ENCODE peak calls at places on chromosome X, in eight cellular contexts. P is heart left ventricle, N is sigmoid colon, I is A549, C is ovary, Q is prostate gland, H is body of pancreas, B is breast epithelium. D is an unnamed sample.

GRCh38 chrX:18119856-18120255 is 100.8 kb downstream of the BEND2 start:
- DNase-seq in P (no peak), N (no peak), I (no peak), C (no peak), Q (no peak), H (peak; percentile 2), B (no peak), D (no peak)

GRCh38 chrX:150842198-150842553 is 56.3 kb downstream of the CD99L2 start:
- DNase-seq in P (no peak), N (no peak), I (no peak), C (no peak), Q (no peak), H (no peak), B (no peak), D (no peak)

GRCh38 chrX:40267334-40268118 is 169.8 kb upstream of the BCOR start:
- DNase-seq in P (peak; percentile 32), N (peak; percentile 71), I (no peak), C (no peak), Q (no peak), H (peak; percentile 23), B (no peak), D (no peak)

GRCh38 chrX:80810365-80810978 is 795 bp upstream of the BRWD3 start:
- DNase-seq in P (no peak), N (no peak), I (peak; percentile 2), C (no peak), Q (no peak), H (no peak), B (no peak), D (no peak)

GRCh38 chrX:20378291-20378920 is 111.7 kb upstream of the RPS6KA3 start:
- DNase-seq in P (no peak), N (no peak), I (peak; percentile 32), C (no peak), Q (no peak), H (peak; percentile 14), B (no peak), D (no peak)

GRCh38 chrX:15215366-15215765 is 54.5 kb downstream of the ASB9 start:
- DNase-seq in P (no peak), N (no peak), I (no peak), C (no peak), Q (no peak), H (no peak), B (no peak), D (no peak)

GRCh38 chrX:15751160-15751819 is 13.2 kb downstream of the CA5B start:
- DNase-seq in P (no peak), N (no peak), I (no peak), C (no peak), Q (peak; percentile 20), H (no peak), B (no peak), D (no peak)

GRCh38 chrX:123422875-123423274 is 238.8 kb downstream of the GRIA3 start:
- DNase-seq in P (no peak), N (no peak), I (peak; percentile 3), C (peak; percentile 28), Q (no peak), H (peak; percentile 5), B (no peak), D (no peak)

GRCh38 chrX:28586291-28586690 is 955 bp upstream of the IL1RAPL1 start:
- DNase-seq in P (peak; percentile 28), N (peak; percentile 70), I (no peak), C (peak; percentile 23), Q (no peak), H (no peak), B (no peak), D (no peak)

GRCh38 chrX:49106930-49107329 is 16.6 kb downstream of the GPKOW start:
- DNase-seq in P (no peak), N (no peak), I (peak; percentile 26), C (no peak), Q (no peak), H (peak; percentile 43), B (no peak), D (peak; percentile 42)

GRCh38 chrX:47562615-47563243 is 1.7 kb downstream of the ARAF start:
- DNase-seq in P (no peak), N (no peak), I (no peak), C (no peak), Q (no peak), H (no peak), B (no peak), D (no peak)

GRCh38 chrX:28016823-28017222 is 35.6 kb upstream of the DCAF8L1 start:
- DNase-seq in P (no peak), N (no peak), I (no peak), C (no peak), Q (no peak), H (no peak), B (no peak), D (no peak)

GRCh38 chrX:3939967-3940610 is 226.6 kb upstream of the PRKX start:
- DNase-seq in P (no peak), N (no peak), I (no peak), C (no peak), Q (no peak), H (peak; percentile 68), B (peak; percentile 32), D (peak; percentile 2)

GRCh38 chrX:31572396-31572795 is 500.6 kb upstream of the FTHL17 start:
- DNase-seq in P (no peak), N (no peak), I (no peak), C (no peak), Q (no peak), H (no peak), B (no peak), D (no peak)

GRCh38 chrX:21963736-21964135 is 23.2 kb downstream of the SMS start:
- DNase-seq in P (no peak), N (no peak), I (no peak), C (peak; percentile 38), Q (no peak), H (no peak), B (no peak), D (peak; percentile 68)

GRCh38 chrX:76453737-76454406 is 26.4 kb downstream of the MAGEE1 start:
- DNase-seq in P (no peak), N (no peak), I (no peak), C (no peak), Q (no peak), H (peak; percentile 64), B (no peak), D (no peak)

GRCh38 chrX:68842781-68843581 is 14.2 kb downstream of the EFNB1 start:
- DNase-seq in P (no peak), N (no peak), I (no peak), C (no peak), Q (no peak), H (peak; percentile 27), B (no peak), D (peak; percentile 61)

DNA sequence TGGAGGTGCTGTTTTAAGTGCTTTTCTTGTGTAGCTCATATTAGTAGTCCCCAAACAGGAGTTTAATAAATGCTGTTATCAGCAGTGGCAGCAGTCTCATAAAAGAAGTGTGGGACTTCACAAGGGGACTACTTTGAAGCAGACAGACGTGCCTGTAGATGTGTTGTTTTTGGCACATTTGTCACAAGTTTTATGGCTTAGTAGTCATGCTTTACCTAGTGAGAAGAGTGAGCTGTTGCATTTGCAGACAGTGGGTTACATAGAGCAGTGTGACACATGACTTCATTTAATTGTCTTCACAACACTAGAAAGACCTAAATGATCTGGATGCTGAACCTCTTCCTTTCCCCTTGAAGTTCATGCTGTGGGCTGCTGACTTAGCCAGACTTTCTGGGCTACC is 149.5 kb upstream of the MBNL3 start:
- DNase-seq in P (no peak), N (no peak), I (no peak), C (no peak), Q (no peak), H (no peak), B (no peak), D (no peak)
- TF ChIP-seq POLR2A in P (no peak), N (no peak), I (no peak), C (no peak), Q (no peak), H (no peak), B (no peak), D (no peak)

GRCh38 chrX:115047715-115048114 is 30.3 kb upstream of the IL13RA2 start:
- DNase-seq in P (no peak), N (no peak), I (no peak), C (no peak), Q (no peak), H (no peak), B (no peak), D (no peak)
- H3K27ac ChIP-seq in P (no peak overlapping the region), N (no peak overlapping the region), I (no peak overlapping the region), C (no peak overlapping the region), Q (no peak overlapping the region), H (no peak overlapping the region), B (no peak overlapping the region), D (no peak overlapping the region)

DNA sequence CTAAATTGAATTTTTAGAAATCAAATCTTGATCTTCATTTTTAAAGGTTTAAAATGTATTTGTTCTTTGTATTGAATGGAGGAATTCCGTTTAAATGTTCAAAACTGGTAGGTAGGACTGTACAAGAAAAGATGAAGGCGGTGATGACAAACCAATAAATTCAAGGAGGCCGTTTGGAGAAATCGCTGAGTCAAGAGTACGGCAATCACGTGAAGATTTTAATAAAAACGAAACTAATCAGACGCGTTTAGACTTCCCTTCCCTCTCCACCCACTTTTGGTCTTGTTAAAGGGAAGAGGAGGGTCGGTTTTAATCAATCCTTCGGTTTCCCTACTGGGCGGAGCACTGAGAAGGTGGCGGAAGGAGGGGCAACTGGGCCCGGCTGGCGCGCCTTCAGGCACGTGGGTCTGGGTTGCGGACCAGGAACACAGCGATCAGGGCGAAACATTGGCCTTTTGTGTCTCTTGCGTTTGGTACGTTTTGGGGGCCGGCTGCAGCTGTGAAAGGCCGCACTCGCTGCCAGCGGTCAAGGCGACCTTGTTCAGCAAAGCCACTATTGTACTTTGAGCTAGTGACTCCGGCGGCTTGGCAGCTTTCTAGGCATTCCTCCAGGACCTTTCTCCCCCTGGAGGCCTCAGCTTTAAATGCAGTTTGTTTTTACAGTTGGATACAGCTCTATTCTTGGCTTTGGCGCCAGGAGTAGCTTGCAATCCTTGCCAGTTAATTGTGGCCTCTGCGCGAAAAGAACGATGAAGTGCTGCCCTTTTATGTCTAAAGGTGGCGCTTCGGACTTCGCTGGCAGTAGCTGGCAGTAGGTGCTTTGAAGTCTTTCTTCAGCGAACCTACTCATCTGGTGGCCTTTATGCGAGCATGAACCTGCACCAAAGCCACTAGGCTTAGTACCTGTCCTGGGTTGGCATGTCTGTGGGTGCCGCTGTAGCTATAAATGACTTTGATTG is 16.7 kb upstream of the LAMP2 start:
- DNase-seq in P (peak; percentile 74), N (peak; percentile 85), I (peak; percentile 70), C (peak; percentile 68), Q (peak; percentile 59), H (peak; percentile 88), B (peak; percentile 60), D (peak; percentile 77)
- H3K4me3 ChIP-seq in P (peak overlapping the region; percentile 56), N (peak overlapping the region; percentile 51), I (peak overlapping the region; percentile 42), C (peak overlapping the region; percentile 52), Q (peak overlapping the region; percentile 30), H (peak overlapping the region; percentile 7), B (peak overlapping the region; percentile 39), D (peak overlapping the region; percentile 26)

DNA sequence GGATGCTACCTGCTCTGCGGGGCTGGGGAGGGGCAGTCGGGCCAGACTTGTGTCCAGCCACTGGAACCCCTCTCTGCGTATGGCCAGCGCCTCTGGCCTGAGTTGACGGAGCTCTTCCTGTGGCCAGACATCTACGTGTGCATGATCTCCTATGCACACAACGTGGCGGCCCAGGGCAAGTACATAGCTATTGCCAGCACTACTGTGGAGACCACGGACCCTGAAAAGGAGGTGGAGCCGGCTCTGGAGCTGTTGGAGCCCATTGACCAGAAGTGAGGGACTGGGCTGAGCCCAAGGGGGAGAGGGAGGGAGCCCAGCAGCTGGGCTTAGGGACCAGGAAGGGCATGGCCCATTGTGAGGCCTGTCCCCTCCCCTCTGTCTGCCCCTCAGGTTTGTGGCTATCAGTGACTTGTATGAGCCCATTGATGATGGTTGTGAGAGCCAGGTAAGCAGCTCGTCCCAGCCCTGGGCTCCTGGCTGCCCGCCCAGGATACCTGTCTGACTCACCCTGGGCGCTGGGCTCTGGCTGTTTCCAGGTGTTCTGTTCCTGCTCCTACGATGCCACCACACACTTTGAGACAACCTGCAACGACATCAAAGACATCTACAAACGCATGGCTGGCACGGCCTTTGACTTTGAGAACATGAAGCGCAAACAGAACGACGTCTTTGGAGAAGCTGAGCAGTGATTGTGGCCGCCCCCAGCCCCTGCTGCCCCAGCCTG is 1.8 kb upstream of the FAM50A start:
- DNase-seq in P (no peak), N (no peak), I (no peak), C (peak; percentile 18), Q (peak; percentile 40), H (peak; percentile 28), B (peak; percentile 52), D (no peak)
- TF ChIP-seq POLR2A in P (no peak), N (no peak), I (no peak), C (no peak), Q (no peak), H (no peak), B (no peak), D (no peak)